ENCODE peak calls at places on chromosomes 13 and 19, in nine cellular contexts. J is HuH-7.5; H is substantia nigra; D is activated T-helper 2 cell treated with anti-CD3 and anti-CD28 coated beads, Interferon-gamma antibody, Interleukin-2, Interleukin-4, amounts not matched to agents 10 μg/mL and 5 μg/mL and 100 μg/mL, durations not matched to agents 14 hours and 24 hours and 36 hours; T is activated T-helper 1 cell treated with anti-CD3 and anti-CD28 coated beads, Interleukin-2, amount 50 U/mL, for 16 hours; F is NCI-H1930; N is tibial nerve; O is fibroblast of gingiva; C is RKO. K is an unnamed sample.

GRCh38 chr19:53311897-53312296 is 21.7 kb upstream of the ZNF845 start:
- DNase-seq in C (no peak), O (no peak), H (no peak), F (no peak), N (no peak), J (no peak), D (no peak), T (no peak), K (no peak)

GRCh38 chr13:82569581-82569980 is 1312.7 kb downstream of the SLITRK1 start:
- DNase-seq in O (no peak), C (no peak), T (no peak), D (no peak), F (no peak), N (no peak), J (no peak), H (no peak), K (no peak)

GRCh38 chr19:52637718-52638585 is at the start of gene ZNF83:
- DNase-seq in F (peak; percentile 96), J (peak; percentile 75), C (peak; percentile 88), H (peak; percentile 70), T (peak; percentile 84), O (peak; percentile 91), D (peak; percentile 92), N (peak; percentile 99), K (peak; percentile 90)

GRCh38 chr19:49533551-49534488 is 6.0 kb downstream of the RCN3 start:
- DNase-seq in J (no peak), O (peak; percentile 49), T (peak; percentile 73), C (peak; percentile 83), N (peak; percentile 79), D (peak; percentile 79), H (peak; percentile 15), F (peak; percentile 72), K (peak; percentile 42)

GRCh38 chr19:46451352-46451751 is 20.0 kb downstream of the PNMA8A start:
- DNase-seq in J (no peak), C (no peak), O (no peak), D (no peak), T (no peak), N (no peak), H (no peak), F (no peak), K (no peak)

GRCh38 chr19:38543807-38544568 is 73.8 kb downstream of the MAP4K1 start:
- DNase-seq in T (no peak), H (peak; percentile 14), N (peak; percentile 9), D (peak; percentile 19), F (peak; percentile 22), C (peak; percentile 89), J (peak; percentile 68), O (peak; percentile 57), K (peak; percentile 83)

GRCh38 chr19:5628919-5629481 is 6.1 kb downstream of the SAFB start:
- DNase-seq in T (no peak), F (no peak), D (no peak), O (no peak), C (no peak), J (no peak), H (no peak), N (no peak), K (no peak)

GRCh38 chr19:10419200-10419645 is 1.1 kb upstream of the PDE4A start:
- DNase-seq in T (no peak), F (no peak), N (no peak), H (no peak), D (no peak), O (no peak), J (peak; percentile 29), C (no peak), K (no peak)

GRCh38 chr13:25971499-25972145 is 80.2 kb downstream of the SHISA2 start:
- DNase-seq in O (no peak), D (peak; percentile 31), N (no peak), H (no peak), T (peak; percentile 13), F (no peak), J (no peak), C (no peak), K (no peak)

K was measured in occipital lobe.